ENCODE peak calls at places on chromosomes 5 and 9, in six cellular contexts. J is CD8-positive, alpha-beta T cell; K is fibroblast of villous mesenchyme; I is aorta; Z is neuronal stem cell; P is prostate gland. U is an unnamed sample.

GRCh38 chr9:2655411-2655901 is 33.9 kb downstream of the VLDLR start:
- DNase-seq in J (no peak), K (peak), I (no peak), Z (no peak), P (no peak), U (peak)

GRCh38 chr5:171092194-171092593 is 216.9 kb upstream of the TLX3 start:
- DNase-seq in J (no peak), K (peak), I (no peak), Z (no peak), P (no peak), U (peak)

GRCh38 chr9:117926031-117926655 is 221.9 kb downstream of the TLR4 start:
- DNase-seq in J (no peak), K (no peak), I (no peak), Z (peak), P (no peak), U (peak)

GRCh38 chr5:174317261-174317894 is 271.9 kb downstream of the NSG2 start:
- DNase-seq in J (no peak), K (peak), I (no peak), Z (peak), P (no peak), U (peak)

GRCh38 chr5:24142346-24142745 is 502.4 kb downstream of the CDH10 start:
- DNase-seq in J (no peak), K (no peak), I (no peak), Z (no peak), P (no peak), U (no peak)

GRCh38 chr5:165723931-165724330 is 2218.5 kb downstream of the MAT2B start:
- DNase-seq in J (no peak), K (no peak), I (no peak), Z (no peak), P (no peak), U (peak)

GRCh38 chr9:14584571-14584970 is 108.7 kb downstream of the ZDHHC21 start:
- DNase-seq in J (no peak), K (peak), I (no peak), Z (no peak), P (no peak), U (no peak)

GRCh38 chr5:36396640-36397039 is 94.9 kb upstream of the RANBP3L start:
- DNase-seq in J (no peak), K (peak), I (no peak), Z (no peak), P (no peak), U (no peak)

GRCh38 chr9:70902171-70902570 is 219.2 kb downstream of the TRPM3 start:
- DNase-seq in J (no peak), K (no peak), I (no peak), Z (no peak), P (no peak), U (peak)

GRCh38 chr5:53366245-53366644 is 114.2 kb upstream of the FST start:
- DNase-seq in J (no peak), K (no peak), I (no peak), Z (no peak), P (no peak), U (peak)

GRCh38 chr5:93057311-93057710 is 523.7 kb downstream of the NR2F1-AS1 start:
- DNase-seq in J (no peak), K (no peak), I (no peak), Z (no peak), P (no peak), U (no peak)

GRCh38 chr5:6949230-6949629 is 236.0 kb downstream of the TENT4A start:
- DNase-seq in J (no peak), K (no peak), I (no peak), Z (no peak), P (no peak), U (no peak)

GRCh38 chr9:120730661-120731514 is 16.6 kb upstream of the MEGF9 start:
- DNase-seq in J (no peak), K (peak), I (peak), Z (peak), P (no peak), U (peak)

GRCh38 chr9:123927625-123928308 is 2.2 kb downstream of the DENND1A start:
- DNase-seq in J (no peak), K (peak), I (no peak), Z (no peak), P (no peak), U (peak)

GRCh38 chr9:123929177-123929869 is 603 bp downstream of the DENND1A start:
- DNase-seq in J (no peak), K (no peak), I (no peak), Z (no peak), P (no peak), U (peak)

GRCh38 chr9:123926986-123927385 is 2.9 kb downstream of the DENND1A start:
- DNase-seq in J (no peak), K (no peak), I (no peak), Z (no peak), P (no peak), U (no peak)

GRCh38 chr9:123929870-123930831 is at the start of gene DENND1A:
- DNase-seq in J (peak), K (peak), I (peak), Z (peak), P (peak), U (peak)

GRCh38 chr9:123928471-123929176 is 1.3 kb downstream of the DENND1A start:
- DNase-seq in J (no peak), K (peak), I (no peak), Z (no peak), P (no peak), U (peak)
- H3K4me3 ChIP-seq in J (peak), K (peak), I (no peak), Z (peak), P (peak), U (peak)

GRCh38 chr9:93187047-93187446 is 3.1 kb downstream of the WNK2 start:
- DNase-seq in J (no peak), K (no peak), I (no peak), Z (no peak), P (peak), U (no peak)

GRCh38 chr9:93186151-93186715 is 2.3 kb downstream of the WNK2 start:
- DNase-seq in J (no peak), K (no peak), I (no peak), Z (no peak), P (peak), U (no peak)

GRCh38 chr9:93184439-93185221 is 691 bp downstream of the WNK2 start:
- DNase-seq in J (no peak), K (no peak), I (no peak), Z (peak), P (no peak), U (no peak)

GRCh38 chr9:93183663-93184438 is at the start of gene WNK2:
- DNase-seq in J (no peak), K (no peak), I (no peak), Z (peak), P (peak), U (no peak)

DNA sequence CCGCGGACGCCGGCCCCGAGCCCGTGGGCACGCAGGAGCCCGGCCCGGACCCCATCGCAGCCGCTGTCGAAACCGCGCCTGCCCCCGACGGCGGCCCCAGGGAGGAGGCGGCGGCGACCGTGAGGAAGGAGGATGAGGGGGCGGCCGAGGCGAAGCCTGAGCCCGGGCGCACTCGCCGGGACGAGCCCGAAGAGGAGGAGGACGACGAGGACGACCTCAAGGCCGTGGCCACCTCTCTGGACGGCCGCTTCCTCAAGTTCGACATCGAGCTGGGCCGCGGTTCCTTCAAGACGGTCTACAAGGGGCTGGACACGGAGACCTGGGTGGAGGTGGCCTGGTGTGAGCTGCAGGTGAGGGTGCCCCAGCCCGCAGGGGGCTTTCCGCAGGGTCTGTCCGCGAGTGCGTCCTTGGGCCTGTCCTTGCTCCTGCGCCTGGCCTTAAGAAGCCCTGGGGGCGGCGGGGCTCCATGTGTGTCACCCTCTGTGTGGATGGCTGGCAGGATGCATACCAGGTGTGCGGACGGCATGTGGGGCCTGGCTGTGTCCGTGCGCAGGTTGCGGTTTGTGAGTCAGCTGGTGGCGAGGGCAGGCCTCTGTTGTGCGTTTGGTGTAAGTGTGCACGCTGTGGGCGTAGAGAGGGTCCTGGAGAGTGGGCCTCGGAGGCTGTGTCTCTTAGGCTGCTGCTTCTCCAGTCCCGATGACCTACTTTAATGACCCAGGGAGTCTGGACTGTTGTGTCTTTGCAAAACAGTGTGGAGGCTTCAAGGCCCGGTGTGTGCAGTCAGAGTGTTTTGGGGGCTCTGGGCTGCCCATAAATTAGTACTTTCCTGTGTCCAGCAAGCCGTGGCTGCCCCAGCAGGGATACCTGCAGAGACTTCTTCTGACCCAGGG is 1.6 kb downstream of the WNK2 start:
- DNase-seq in J (no peak), K (no peak), I (no peak), Z (no peak), P (no peak), U (no peak)
- H3K4me3 ChIP-seq in J (no peak), K (no peak), I (no peak), Z (no peak), P (peak), U (no peak)

GRCh38 chr9:21961569-21961968 is 32.6 kb downstream of the CDKN2A start:
- DNase-seq in J (no peak), K (peak), I (no peak), Z (no peak), P (no peak), U (no peak)
- H3K4me3 ChIP-seq in J (no peak), K (no peak), I (no peak), Z (no peak), P (no peak), U (no peak)

GRCh38 chr9:96741771-96742170 is 36.1 kb downstream of the ZNF510 start:
- DNase-seq in J (no peak), K (no peak), I (no peak), Z (no peak), P (no peak), U (no peak)

DNA sequence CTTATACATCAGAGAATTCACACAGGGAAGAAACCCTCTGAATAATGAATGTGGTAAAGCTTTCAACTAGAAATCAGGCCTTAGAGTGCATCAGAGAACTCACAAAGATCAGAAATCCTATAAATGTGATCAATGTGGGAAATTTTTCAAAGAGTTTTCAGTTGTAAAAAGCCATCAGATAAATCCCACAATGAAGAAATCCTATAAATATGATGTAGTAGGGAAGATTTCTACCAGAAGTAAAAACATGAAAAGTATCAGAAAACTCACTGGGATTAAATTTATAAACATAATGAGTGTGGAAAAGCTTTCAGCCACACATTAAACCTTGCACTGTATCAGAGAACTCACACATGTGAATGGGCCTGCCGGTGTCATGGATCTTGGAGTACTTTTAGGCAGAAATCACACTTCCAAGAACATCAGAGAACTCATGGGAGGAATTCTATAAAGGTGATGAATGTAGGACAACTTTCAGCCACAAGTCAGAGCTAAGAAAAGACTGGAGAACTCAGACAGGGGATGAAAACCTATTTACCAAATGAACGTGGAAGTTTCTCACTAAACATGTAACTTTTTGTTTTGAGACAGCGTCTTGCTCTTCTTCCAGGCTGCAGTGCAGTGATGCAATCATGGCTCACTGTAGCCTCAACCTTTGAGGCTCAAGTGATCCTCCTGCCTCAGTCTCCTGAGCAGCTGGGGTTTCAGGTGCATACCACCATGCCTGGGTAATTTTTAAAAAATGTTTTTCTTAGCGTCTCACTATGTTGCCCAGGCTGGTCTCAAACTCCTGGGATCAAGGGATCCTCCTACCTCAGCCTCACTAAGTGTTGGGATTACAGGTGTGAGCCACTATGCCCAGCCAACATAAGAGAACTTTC is 39.5 kb downstream of the ZNF510 start:
- DNase-seq in J (no peak), K (no peak), I (no peak), Z (no peak), P (no peak), U (no peak)
- H3K4me3 ChIP-seq in J (no peak), K (no peak), I (no peak), Z (no peak), P (no peak), U (no peak)

GRCh38 chr9:23850242-23851023 is 24.4 kb upstream of the ELAVL2 start:
- DNase-seq in J (no peak), K (no peak), I (no peak), Z (peak), P (no peak), U (no peak)
- H3K4me3 ChIP-seq in J (no peak), K (no peak), I (no peak), Z (peak), P (peak), U (peak)

GRCh38 chr9:33159058-33159759 is 7.9 kb downstream of the B4GALT1 start:
- DNase-seq in J (no peak), K (peak), I (peak), Z (no peak), P (no peak), U (peak)
- H3K4me3 ChIP-seq in J (peak), K (peak), I (no peak), Z (peak), P (no peak), U (no peak)

DNA sequence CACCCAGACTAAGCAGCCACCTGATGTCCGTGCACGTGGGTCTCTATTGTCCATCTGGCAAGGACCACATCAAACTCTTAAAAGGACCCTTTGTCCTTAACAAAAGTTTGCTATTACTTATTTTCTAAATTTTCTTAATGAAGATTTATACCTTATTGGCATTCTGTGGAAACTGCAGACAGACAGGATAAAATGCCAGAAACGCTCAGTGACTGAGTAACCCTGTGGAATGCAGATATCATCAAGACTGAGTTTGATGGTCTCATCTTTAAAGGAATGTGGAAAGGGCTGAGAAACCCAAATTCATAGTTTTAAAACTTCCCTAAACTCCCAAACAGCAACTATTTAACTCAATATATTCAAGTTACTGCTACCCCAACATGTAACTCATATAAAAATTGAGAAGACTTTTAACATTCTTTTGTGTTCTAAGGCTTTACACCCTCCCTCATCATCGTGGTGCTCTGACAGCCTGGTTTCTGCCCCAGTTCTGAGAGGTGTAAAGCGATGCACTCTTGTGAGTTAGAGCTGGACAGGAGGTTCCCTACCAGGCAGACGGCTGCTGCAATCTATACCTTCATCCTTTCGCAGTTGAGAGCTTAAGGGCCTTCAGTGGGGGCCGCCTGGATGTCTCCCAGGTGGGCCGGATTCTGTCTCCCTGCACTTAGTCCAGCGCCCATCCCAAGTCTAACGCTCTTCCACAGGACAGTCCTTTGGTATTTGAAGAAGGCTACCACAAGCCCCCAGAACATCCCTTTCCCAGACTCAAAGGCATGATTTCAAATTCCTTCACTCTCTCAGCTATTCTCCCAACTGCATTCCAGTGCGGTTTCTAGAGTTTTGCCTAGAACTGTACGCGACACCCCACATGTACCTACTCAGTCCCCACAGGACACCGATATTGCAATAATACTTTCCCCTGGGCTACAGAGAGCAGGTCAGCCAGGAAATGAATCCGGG is 68.9 kb downstream of the DAP start:
- DNase-seq in J (no peak), K (no peak), I (no peak), Z (no peak), P (no peak), U (no peak)
- H3K4me3 ChIP-seq in J (no peak), K (no peak), I (no peak), Z (no peak), P (no peak), U (no peak)

U was measured in bronchial epithelial cell.